ENCODE peak calls at places on chromosomes 1 and 21, in seven cellular contexts. C is HCT116, T is GM12878, U is SK-N-SH, E is H1, K is K562, Z is HepG2. F is an unnamed sample.

GRCh38 chr1:47843059-47843458 is 154.1 kb downstream of the TRABD2B start:
- DNase-seq in C (no peak), T (no peak), U (no peak), E (no peak), K (no peak), Z (no peak), F (no peak)

GRCh38 chr1:241637604-241638003 is 2.6 kb downstream of the CHML start:
- DNase-seq in C (no peak), T (no peak), U (no peak), E (no peak), K (no peak), Z (no peak), F (no peak)

GRCh38 chr21:27519357-27519756 is 552.5 kb upstream of the ADAMTS5 start:
- DNase-seq in C (no peak), T (no peak), U (no peak), E (no peak), K (no peak), Z (no peak), F (no peak)

GRCh38 chr21:46617267-46618051 is 12.6 kb upstream of the S100B start:
- DNase-seq in C (no peak), T (no peak), U (no peak), E (no peak), K (no peak), Z (no peak), F (no peak)

GRCh38 chr1:229253170-229253974 is 17.5 kb upstream of the RAB4A start:
- DNase-seq in C (no peak), T (no peak), U (peak; percentile 48), E (no peak), K (no peak), Z (peak; percentile 75), F (no peak)

GRCh38 chr1:9014475-9015375 is 11.5 kb downstream of the SLC2A7 start:
- DNase-seq in C (no peak), T (no peak), U (no peak), E (no peak), K (no peak), Z (no peak), F (no peak)

GRCh38 chr1:112579801-112580510 is 39.0 kb downstream of the ST7L start:
- DNase-seq in C (no peak), T (no peak), U (no peak), E (no peak), K (no peak), Z (no peak), F (no peak)

GRCh38 chr21:42847051-42847707 is 32.2 kb downstream of the WDR4 start:
- DNase-seq in C (no peak), T (no peak), U (peak; percentile 10), E (no peak), K (no peak), Z (no peak), F (no peak)

GRCh38 chr21:21383126-21383525 is 384.9 kb downstream of the NCAM2 start:
- DNase-seq in C (no peak), T (no peak), U (no peak), E (no peak), K (no peak), Z (no peak), F (no peak)

GRCh38 chr1:39406533-39407478 is 84.6 kb upstream of the BMP8A start:
- DNase-seq in C (no peak), T (no peak), U (no peak), E (no peak), K (no peak), Z (peak; percentile 21), F (no peak)

GRCh38 chr1:243963566-243963965 is 87.5 kb upstream of the ZBTB18 start:
- DNase-seq in C (no peak), T (no peak), U (no peak), E (no peak), K (no peak), Z (no peak), F (no peak)

GRCh38 chr1:32448773-32449456 is 16.0 kb upstream of the ZBTB8B start:
- DNase-seq in C (peak; percentile 68), T (no peak), U (no peak), E (peak; percentile 78), K (peak; percentile 62), Z (peak; percentile 75), F (no peak)

GRCh38 chr21:41160036-41160435 is 7.9 kb upstream of the BACE2 start:
- DNase-seq in C (no peak), T (no peak), U (no peak), E (no peak), K (no peak), Z (no peak), F (no peak)

GRCh38 chr1:5479876-5480275 is 512.3 kb downstream of the NPHP4 start:
- DNase-seq in C (no peak), T (no peak), U (no peak), E (no peak), K (no peak), Z (no peak), F (no peak)

GRCh38 chr1:1100296-1100695 is 15.6 kb downstream of the C1orf159 start:
- DNase-seq in C (no peak), T (no peak), U (no peak), E (no peak), K (no peak), Z (no peak), F (no peak)

GRCh38 chr1:232038704-232039103 is 412.1 kb downstream of the DISC1 start:
- DNase-seq in C (no peak), T (no peak), U (no peak), E (no peak), K (no peak), Z (no peak), F (no peak)

GRCh38 chr1:26578167-26578566 is 48.6 kb downstream of the RPS6KA1 start:
- DNase-seq in C (no peak), T (no peak), U (no peak), E (no peak), K (no peak), Z (no peak), F (no peak)

GRCh38 chr21:44911384-44912157 is 9.1 kb downstream of the ITGB2 start:
- DNase-seq in C (no peak), T (no peak), U (peak; percentile 73), E (no peak), K (peak; percentile 75), Z (peak; percentile 46), F (peak; percentile 85)

GRCh38 chr1:203167026-203167912 is 8.4 kb downstream of the MYBPH start:
- DNase-seq in C (no peak), T (no peak), U (no peak), E (no peak), K (no peak), Z (no peak), F (no peak)

GRCh38 chr1:159005161-159005560 is 4.5 kb upstream of the IFI16 start:
- DNase-seq in C (no peak), T (no peak), U (no peak), E (no peak), K (no peak), Z (no peak), F (no peak)

GRCh38 chr1:161074676-161075368 is 5.1 kb upstream of the ARHGAP30 start:
- DNase-seq in C (no peak), T (no peak), U (no peak), E (no peak), K (peak; percentile 64), Z (peak; percentile 41), F (peak; percentile 76)

DNA sequence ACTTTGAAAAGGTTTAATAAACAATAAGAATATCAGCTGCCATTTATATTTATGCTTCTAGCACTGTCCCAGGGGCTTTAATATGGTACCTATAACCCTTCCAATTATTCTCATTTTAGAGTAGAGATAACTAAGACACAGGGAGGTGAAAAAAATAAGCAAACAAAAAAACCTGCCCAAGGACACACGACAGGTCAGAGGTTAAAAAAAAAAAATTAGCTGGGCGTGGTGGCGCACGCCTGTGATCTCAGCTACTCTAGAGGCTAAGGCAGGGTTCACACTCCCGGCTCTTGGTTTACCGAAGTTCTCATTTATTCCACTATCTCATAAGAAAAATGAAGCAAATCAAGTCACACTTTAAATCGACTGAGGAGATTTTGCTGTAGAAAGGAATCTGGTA is 34.7 kb upstream of the CNN3 start:
- DNase-seq in C (no peak), T (no peak), U (no peak), E (no peak), K (no peak), Z (peak; percentile 57), F (no peak)
- TF ChIP-seq JUND in C (no peak), T (no peak), U (no peak), E (no peak), K (no peak), Z (no peak), F (no peak)

DNA sequence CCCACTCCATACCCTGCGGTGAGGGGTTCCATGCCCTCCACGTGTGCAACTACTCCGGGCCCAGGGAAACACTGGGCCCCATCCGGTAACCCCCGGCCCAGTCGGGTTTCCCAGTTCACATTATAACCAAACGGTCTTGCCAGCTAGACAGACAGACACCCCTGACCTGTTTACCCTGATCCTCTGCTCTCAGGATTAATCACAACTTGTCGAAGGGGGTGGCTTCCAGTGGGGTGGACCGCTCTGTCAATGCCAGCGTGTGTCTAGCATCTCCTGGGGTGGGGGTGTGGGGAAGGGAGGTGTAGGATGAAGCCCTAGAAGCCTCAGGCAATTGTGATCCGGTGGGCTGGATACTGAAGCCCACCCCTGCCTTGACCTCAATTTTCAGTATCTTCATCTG is 4.6 kb upstream of the OLIG2 start:
- DNase-seq in C (no peak), T (no peak), U (no peak), E (no peak), K (no peak), Z (no peak), F (no peak)
- TF ChIP-seq JUND in C (no peak), T (no peak), U (no peak), E (no peak), K (no peak), Z (no peak), F (no peak)

DNA sequence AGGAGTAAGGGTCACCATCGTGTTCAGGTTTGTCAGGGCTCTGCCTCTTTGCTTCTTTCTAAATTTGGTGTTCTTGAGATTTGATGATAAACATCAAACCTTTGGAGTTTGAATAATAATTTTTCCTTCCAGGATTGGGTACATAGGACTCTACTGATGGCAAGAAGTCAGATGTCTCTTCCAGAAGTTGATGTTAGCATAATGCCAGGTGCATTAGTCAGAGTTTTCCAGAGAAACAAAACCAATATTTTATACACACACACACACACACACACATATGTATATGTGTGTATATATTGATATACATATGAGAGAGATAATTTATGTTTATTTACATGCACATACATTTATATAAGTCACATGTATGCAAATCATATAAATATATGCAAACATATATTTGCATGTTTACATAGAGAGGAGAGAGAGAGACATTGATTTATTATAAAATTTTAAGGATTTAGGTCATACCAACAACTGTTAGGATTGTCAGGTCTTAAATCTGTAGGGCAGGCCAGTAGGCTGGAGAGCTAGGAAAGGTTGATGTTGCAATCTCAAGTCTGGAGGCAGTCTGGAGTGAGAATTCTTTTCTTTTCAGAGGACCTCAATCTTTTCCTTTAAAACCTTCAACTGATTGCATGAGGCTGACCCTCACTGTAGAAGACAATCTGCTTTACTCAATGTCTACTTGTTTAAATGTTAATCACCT is 199.2 kb downstream of the HLX start:
- DNase-seq in C (no peak), T (no peak), U (no peak), E (no peak), K (no peak), Z (no peak), F (no peak)
- TF ChIP-seq JUND in C (no peak), T (no peak), U (no peak), E (no peak), K (no peak), Z (no peak), F (no peak)

DNA sequence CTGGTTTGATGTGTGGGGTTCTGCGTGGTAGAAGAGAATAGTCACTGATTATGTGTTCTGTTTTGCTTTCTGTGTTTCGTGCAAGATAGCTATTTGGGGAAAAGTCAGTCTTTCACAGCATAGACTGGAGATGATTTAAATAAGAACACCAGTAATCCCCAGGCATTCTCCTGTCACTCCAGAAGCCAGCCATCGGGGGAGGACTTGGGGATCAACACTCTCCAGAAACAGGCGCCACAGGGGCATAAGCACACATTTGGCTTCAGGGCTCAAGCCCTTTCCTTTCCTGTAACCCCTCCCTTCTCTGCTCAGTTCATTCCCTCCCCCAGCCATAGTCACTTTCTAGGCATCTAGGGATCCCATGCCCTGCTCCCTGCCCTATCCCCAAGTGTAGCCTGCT is 97.3 kb upstream of the BEND5 start:
- DNase-seq in C (no peak), T (no peak), U (no peak), E (no peak), K (no peak), Z (no peak), F (no peak)
- TF ChIP-seq JUND in C (no peak), T (no peak), U (no peak), E (no peak), K (no peak), Z (no peak), F (no peak)

F was measured in T47D.